ENCODE peak calls at places on chromosome 6, in five cellular contexts. B is H54, I is IMR-90, U is spleen, A is testis. N is an unnamed sample.

GRCh38 chr6:156731436-156731835 is 45.7 kb upstream of the ARID1B start:
- DNase-seq in I (peak; percentile 86), A (no peak), B (peak; percentile 4), U (no peak), N (no peak)

GRCh38 chr6:1623769-1624070 is 14.0 kb downstream of the FOXC1 start:
- DNase-seq in B (no peak), U (no peak), I (no peak), A (no peak), N (no peak)

GRCh38 chr6:41373919-41374617 is 38.7 kb downstream of the NCR2 start:
- DNase-seq in B (no peak), U (no peak), I (no peak), A (no peak), N (no peak)

GRCh38 chr6:137181876-137182653 is 8.6 kb upstream of the IL22RA2 start:
- DNase-seq in U (no peak), B (no peak), I (no peak), A (no peak), N (no peak)

GRCh38 chr6:138568997-138569396 is 69.7 kb upstream of the NHSL1 start:
- DNase-seq in I (no peak), A (no peak), U (no peak), B (no peak), N (no peak)

GRCh38 chr6:105591053-105591452 is 188.2 kb upstream of the PREP start:
- DNase-seq in I (peak; percentile 57), U (no peak), B (no peak), A (no peak), N (no peak)

GRCh38 chr6:16909599-16910360 is 148.5 kb upstream of the ATXN1 start:
- DNase-seq in A (no peak), U (no peak), B (no peak), I (peak; percentile 91), N (no peak)

GRCh38 chr6:163726037-163726695 is 311.6 kb downstream of the QKI start:
- DNase-seq in A (no peak), I (no peak), U (peak; percentile 69), B (no peak), N (no peak)

GRCh38 chr6:85591207-85591606 is 2.5 kb downstream of the SNX14 start:
- DNase-seq in B (no peak), I (no peak), A (no peak), U (no peak), N (no peak)

GRCh38 chr6:108132863-108133262 is 33.0 kb upstream of the NR2E1 start:
- DNase-seq in B (no peak), U (no peak), I (no peak), A (no peak), N (no peak)

GRCh38 chr6:70124882-70125535 is 177.9 kb downstream of the COL9A1 start:
- DNase-seq in A (no peak), I (peak; percentile 19), B (peak; percentile 6), U (no peak), N (no peak)

GRCh38 chr6:113680351-113680750 is 176.8 kb upstream of the MARCKS start:
- DNase-seq in A (no peak), I (no peak), B (no peak), U (no peak), N (no peak)

GRCh38 chr6:273441-274111 is 18.7 kb upstream of the DUSP22 start:
- DNase-seq in I (no peak), A (no peak), B (no peak), U (no peak), N (no peak)

GRCh38 chr6:47278545-47278944 is 31.2 kb downstream of the TNFRSF21 start:
- DNase-seq in A (no peak), B (no peak), U (no peak), I (peak; percentile 60), N (no peak)

GRCh38 chr6:28981833-28982475 is 23.2 kb downstream of the ZNF311 start:
- DNase-seq in I (peak; percentile 87), A (peak; percentile 85), U (peak; percentile 77), B (peak; percentile 28), N (peak; percentile 95)

GRCh38 chr6:135022050-135022697 is 32.4 kb downstream of the HBS1L start:
- DNase-seq in B (no peak), U (no peak), A (no peak), I (no peak), N (no peak)

GRCh38 chr6:27038498-27038897 is 209.0 kb upstream of the PRSS16 start:
- DNase-seq in B (no peak), U (no peak), I (no peak), A (no peak), N (no peak)

GRCh38 chr6:17355404-17355774 is 38.0 kb upstream of the CAP2 start:
- DNase-seq in B (no peak), A (no peak), U (no peak), I (no peak), N (no peak)

GRCh38 chr6:126661646-126662045 is 321.7 kb downstream of the CENPW start:
- DNase-seq in U (no peak), A (no peak), B (no peak), I (peak; percentile 87), N (no peak)

GRCh38 chr6:25959890-25960531 is 2.6 kb upstream of the TRIM38 start:
- DNase-seq in I (peak; percentile 35), A (no peak), U (no peak), B (no peak), N (no peak)

GRCh38 chr6:4781967-4782537 is 5.8 kb downstream of the CDYL start:
- DNase-seq in I (no peak), A (no peak), B (no peak), U (no peak), N (no peak)

GRCh38 chr6:24122139-24122538 is 3.9 kb upstream of the NRSN1 start:
- DNase-seq in A (no peak), U (no peak), B (no peak), I (no peak), N (no peak)

GRCh38 chr6:143490775-143491174 is 20.7 kb downstream of the FUCA2 start:
- DNase-seq in U (no peak), B (no peak), I (no peak), A (no peak), N (no peak)

GRCh38 chr6:162032620-162033019 is 694.9 kb downstream of the PRKN start:
- DNase-seq in B (no peak), A (no peak), U (no peak), I (no peak), N (no peak)

GRCh38 chr6:9795880-9796279 is 619.0 kb downstream of the TFAP2A start:
- DNase-seq in I (no peak), B (no peak), U (no peak), A (no peak), N (no peak)

GRCh38 chr6:158665332-158665731 is 15.5 kb downstream of the SYTL3 start:
- DNase-seq in B (no peak), I (no peak), A (no peak), U (peak; percentile 67), N (no peak)

GRCh38 chr6:147246853-147247635 is 42.8 kb downstream of the STXBP5 start:
- DNase-seq in I (peak; percentile 7), B (no peak), U (no peak), A (no peak), N (no peak)

GRCh38 chr6:45756611-45757010 is 259.0 kb downstream of the CLIC5 start:
- DNase-seq in U (no peak), B (no peak), A (no peak), I (no peak), N (no peak)

GRCh38 chr6:45757443-45758121 is 258.1 kb downstream of the CLIC5 start:
- DNase-seq in U (no peak), I (no peak), A (peak; percentile 15), B (no peak), N (no peak)

GRCh38 chr6:45759134-45759849 is 256.4 kb downstream of the CLIC5 start:
- DNase-seq in A (no peak), B (no peak), I (no peak), U (no peak), N (no peak)

DNA sequence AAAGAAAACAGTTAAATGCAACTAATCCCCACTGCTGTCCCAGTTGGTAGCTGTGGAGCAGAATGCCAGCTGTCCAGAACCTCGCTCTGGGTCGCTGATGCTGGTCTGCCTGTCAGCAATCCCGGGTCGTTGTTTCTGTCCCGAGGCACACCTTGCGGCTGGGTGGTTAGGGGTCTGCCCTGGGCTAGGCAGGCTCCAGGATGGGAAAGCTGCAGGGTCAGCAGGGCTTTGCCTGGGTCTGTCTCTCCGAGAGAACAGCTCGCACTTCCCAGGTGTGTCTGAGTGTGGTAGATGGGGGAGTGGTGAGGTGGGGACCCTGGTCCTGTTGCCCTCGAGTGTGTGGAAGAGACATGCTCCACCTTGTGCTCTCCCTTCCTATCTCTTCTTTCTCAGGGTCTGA is 261.2 kb downstream of the CLIC5 start:
- DNase-seq in I (no peak), U (no peak), B (no peak), A (no peak), N (no peak)
- TF ChIP-seq POLR2A in I (no peak), U (no peak), B (no peak), A (no peak), N (no peak)

GRCh38 chr6:37818536-37819176 is 871 bp upstream of the ZFAND3 start:
- DNase-seq in U (peak; percentile 99), A (peak; percentile 97), I (peak; percentile 95), B (peak; percentile 80), N (peak; percentile 97)
- TF ChIP-seq POLR2A in U (peak; percentile 25), A (peak; percentile 1), I (peak; percentile 81), B (peak; percentile 54), N (peak; percentile 97)

GRCh38 chr6:3140201-3140600 is 17.1 kb downstream of the TUBB2A start:
- DNase-seq in U (no peak), B (no peak), A (no peak), I (no peak), N (no peak)

GRCh38 chr6:3136361-3136760 is 17.9 kb downstream of the BPHL start:
- DNase-seq in A (no peak), U (no peak), I (no peak), B (no peak), N (no peak)

GRCh38 chr6:3138341-3138740 is 19.0 kb downstream of the TUBB2A start:
- DNase-seq in U (no peak), I (no peak), A (no peak), B (no peak), N (no peak)

GRCh38 chr6:3137057-3137777 is 18.7 kb downstream of the BPHL start:
- DNase-seq in U (no peak), A (no peak), I (peak; percentile 56), B (no peak), N (no peak)

DNA sequence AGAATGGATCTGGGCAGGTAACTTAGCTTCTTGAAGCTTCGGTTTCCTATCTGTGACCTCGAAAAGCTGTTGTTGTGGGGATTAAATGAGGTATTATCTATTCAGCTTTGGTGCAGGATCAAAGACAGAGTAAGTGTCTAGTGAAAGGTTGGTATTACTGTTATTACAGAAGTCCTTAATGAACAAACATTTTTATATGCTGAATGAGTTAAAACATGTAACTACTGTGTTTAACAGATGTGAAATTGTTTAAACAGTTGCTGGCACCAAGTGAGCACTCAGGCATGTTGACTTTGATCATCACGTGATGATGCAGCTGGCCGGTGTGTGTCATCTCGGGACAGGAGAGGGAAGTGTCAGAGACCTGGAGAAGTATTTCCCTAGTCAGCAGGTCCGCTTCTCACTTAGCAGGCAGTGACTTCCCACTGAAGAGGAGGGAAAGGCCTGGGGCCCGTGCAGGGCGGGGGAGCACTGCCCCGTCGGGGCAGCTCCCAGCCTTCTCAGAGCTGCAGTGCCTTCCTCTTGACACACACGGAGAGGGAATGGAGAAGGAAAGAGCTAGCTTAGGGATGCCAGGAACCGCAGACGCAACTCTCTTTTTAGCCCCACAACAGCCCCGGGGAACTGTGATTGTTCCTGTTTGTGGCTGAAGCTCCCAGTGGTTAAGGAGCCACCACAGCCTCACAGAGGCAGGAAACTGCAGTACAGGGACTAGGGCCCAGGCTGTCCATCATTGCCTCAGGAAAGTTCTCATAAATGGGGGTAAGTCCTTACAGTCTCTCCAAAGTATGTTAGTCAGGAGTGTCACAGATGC is 18.0 kb downstream of the TUBB2A start:
- DNase-seq in A (peak; percentile 34), I (peak; percentile 91), B (no peak), U (no peak), N (peak; percentile 18)
- TF ChIP-seq POLR2A in A (no peak), I (no peak), B (no peak), U (no peak), N (no peak)

GRCh38 chr6:167350731-167351655 is 26.1 kb downstream of the TTLL2 start:
- DNase-seq in U (peak; percentile 90), A (peak; percentile 93), B (peak; percentile 25), I (no peak), N (peak; percentile 63)
- TF ChIP-seq POLR2A in U (no peak), A (no peak), B (no peak), I (no peak), N (no peak)